ENCODE peak calls at places on chromosomes 5 and 9, in nine cellular contexts. G, H, A, J, V, O, R, E and D are unnamed samples.

GRCh38 chr5:168579987-168580508 is 880 bp upstream of the PANK3 start:
- DNase-seq in G (no peak), H (no peak), A (no peak), J (no peak), V (no peak), O (no peak), R (no peak), E (no peak), D (no peak)

GRCh38 chr9:13181652-13182051 is 97.8 kb downstream of the MPDZ start:
- DNase-seq in G (no peak), H (no peak), A (no peak), J (no peak), V (no peak), O (no peak), R (no peak), E (no peak), D (no peak)

GRCh38 chr9:134863941-134864820 is 16.4 kb upstream of the FCN2 start:
- DNase-seq in G (no peak), H (no peak), A (no peak), J (no peak), V (no peak), O (no peak), R (no peak), E (no peak), D (no peak)

GRCh38 chr5:153777681-153778080 is 261.0 kb downstream of the FAM114A2 start:
- DNase-seq in G (no peak), H (peak; percentile 35), A (no peak), J (no peak), V (no peak), O (peak; percentile 27), R (no peak), E (no peak), D (no peak)

GRCh38 chr5:151095341-151096000 is 14.6 kb upstream of the TNIP1 start:
- DNase-seq in G (peak; percentile 56), H (no peak), A (no peak), J (peak; percentile 60), V (no peak), O (no peak), R (no peak), E (no peak), D (no peak)

GRCh38 chr9:98790601-98791146 is 5.7 kb downstream of the ANKS6 start:
- DNase-seq in G (peak; percentile 35), H (no peak), A (no peak), J (no peak), V (no peak), O (peak; percentile 18), R (no peak), E (no peak), D (no peak)

GRCh38 chr5:124663101-124663506 is 83.3 kb downstream of the ZNF608 start:
- DNase-seq in G (no peak), H (no peak), A (no peak), J (peak; percentile 26), V (no peak), O (no peak), R (no peak), E (no peak), D (no peak)

GRCh38 chr9:124044448-124044847 is 32.9 kb downstream of the LHX2 start:
- DNase-seq in G (no peak), H (no peak), A (no peak), J (no peak), V (no peak), O (no peak), R (no peak), E (no peak), D (no peak)

GRCh38 chr5:997001-997474 is 11.6 kb upstream of the NKD2 start:
- DNase-seq in G (no peak), H (no peak), A (no peak), J (no peak), V (peak; percentile 71), O (no peak), R (peak; percentile 44), E (no peak), D (no peak)